ENCODE peak calls at places on chromosomes 1 and 21, in seven cellular contexts. Y is pons; F is NCI-H226; N is activated effector memory CD4-positive, alpha-beta T cell treated with Interleukin-2 at 50 U/mL for 16 hours; O is LoVo; C is T-cell; M is T47D. X is an unnamed sample.

GRCh38 chr21:14545906-14546480 is at the start of gene SAMSN1:
- DNase-seq in N (peak), M (peak), Y (peak), F (peak), C (no peak), O (no peak), X (no peak)

GRCh38 chr1:248924696-248925532 is 18.9 kb downstream of the PGBD2 start:
- DNase-seq in N (peak), M (peak), Y (peak), C (no peak), F (no peak), O (peak), X (peak)

GRCh38 chr1:234631721-234632125 is 21.7 kb upstream of the IRF2BP2 start:
- DNase-seq in F (peak), Y (no peak), M (no peak), O (peak), C (no peak), N (no peak), X (peak)

GRCh38 chr21:15282666-15283065 is 217.9 kb upstream of the NRIP1 start:
- DNase-seq in Y (no peak), M (no peak), N (no peak), O (no peak), F (no peak), C (no peak), X (no peak)

GRCh38 chr1:157240495-157241184 is 102.4 kb upstream of the ETV3 start:
- DNase-seq in C (no peak), M (no peak), O (peak), N (no peak), Y (no peak), F (no peak), X (no peak)

GRCh38 chr1:214271174-214271858 is 9.6 kb upstream of the SMYD2 start:
- DNase-seq in C (no peak), M (no peak), N (no peak), O (no peak), Y (no peak), F (no peak), X (no peak)

GRCh38 chr1:48596036-48596435 is 124.0 kb upstream of the SPATA6 start:
- DNase-seq in M (no peak), C (no peak), N (no peak), Y (no peak), F (no peak), O (no peak), X (no peak)

GRCh38 chr21:43262427-43262826 is 93.6 kb downstream of the CRYAA start:
- DNase-seq in M (no peak), Y (no peak), C (no peak), O (no peak), F (no peak), N (no peak), X (no peak)